ENCODE peak calls at places on chromosomes 11 and 22, in five cellular contexts. Y is HCEC 1CT; A is stimulated activated CD8-positive, alpha-beta memory T cell treated with anti-CD3 and anti-CD28 coated beads, Interleukin-4, amount 100 ng/mL, for 48 hours; B is A673; I is H4. C is an unnamed sample.

GRCh38 chr11:17810736-17811135 is 76.2 kb downstream of the KCNC1 start:
- DNase-seq in Y (no peak), A (no peak), B (no peak), I (peak), C (no peak)

GRCh38 chr11:120354779-120355178 is 18.6 kb downstream of the ARHGEF12 start:
- DNase-seq in Y (no peak), A (no peak), B (peak), I (no peak), C (no peak)

GRCh38 chr11:89487016-89487415 is 4.2 kb downstream of the NOX4 start:
- DNase-seq in Y (no peak), A (no peak), B (no peak), I (no peak), C (no peak)

GRCh38 chr22:39723899-39724351 is 153.4 kb downstream of the CACNA1I start:
- DNase-seq in Y (peak), A (no peak), B (peak), I (peak), C (no peak)

GRCh38 chr11:9895016-9895415 is 231.1 kb downstream of the SWAP70 start:
- DNase-seq in Y (peak), A (no peak), B (no peak), I (no peak), C (no peak)

GRCh38 chr11:12329169-12329568 is 48.2 kb upstream of the PARVA start:
- DNase-seq in Y (no peak), A (no peak), B (no peak), I (no peak), C (no peak)

GRCh38 chr11:60785806-60786361 is 751 bp downstream of the MS4A10 start:
- DNase-seq in Y (peak), A (no peak), B (no peak), I (no peak), C (no peak)

GRCh38 chr11:67670316-67671210 is 3.9 kb downstream of the ALDH3B2 start:
- DNase-seq in Y (no peak), A (no peak), B (no peak), I (no peak), C (no peak)

GRCh38 chr22:49027122-49027670 is 800.5 kb downstream of the BRD1 start:
- DNase-seq in Y (no peak), A (no peak), B (no peak), I (no peak), C (no peak)

GRCh38 chr22:38086942-38087341 is 3.0 kb upstream of the SLC16A8 start:
- DNase-seq in Y (no peak), A (no peak), B (no peak), I (no peak), C (no peak)

GRCh38 chr11:57426439-57426753 is 525 bp downstream of the SLC43A3 start:
- DNase-seq in Y (no peak), A (peak), B (no peak), I (no peak), C (no peak)

GRCh38 chr22:36335621-36336020 is 52.1 kb downstream of the MYH9 start:
- DNase-seq in Y (no peak), A (no peak), B (no peak), I (no peak), C (no peak)

GRCh38 chr11:92829121-92829520 is 140.3 kb upstream of the MTNR1B start:
- DNase-seq in Y (no peak), A (no peak), B (no peak), I (no peak), C (no peak)

GRCh38 chr22:35961480-35961902 is 67.1 kb downstream of the RBFOX2 start:
- DNase-seq in Y (peak), A (no peak), B (peak), I (peak), C (no peak)

GRCh38 chr11:29773656-29774264 is 243.1 kb downstream of the KCNA4 start:
- DNase-seq in Y (no peak), A (no peak), B (no peak), I (no peak), C (no peak)

GRCh38 chr11:70060611-70061293 is 17.4 kb upstream of the ANO1 start:
- DNase-seq in Y (no peak), A (no peak), B (no peak), I (no peak), C (no peak)

GRCh38 chr22:22235564-22235963 is 9.0 kb upstream of the VPREB1 start:
- DNase-seq in Y (no peak), A (peak), B (peak), I (no peak), C (no peak)

GRCh38 chr22:39820266-39820665 is 73.3 kb downstream of the ENTHD1 start:
- DNase-seq in Y (peak), A (no peak), B (peak), I (peak), C (no peak)

GRCh38 chr11:128308793-128309192 is 278.6 kb downstream of the ETS1 start:
- DNase-seq in Y (no peak), A (no peak), B (no peak), I (no peak), C (no peak)

GRCh38 chr11:3962406-3962840 is 107.0 kb downstream of the STIM1 start:
- DNase-seq in Y (peak), A (no peak), B (peak), I (no peak), C (no peak)

GRCh38 chr11:103257360-103257759 is 148.1 kb downstream of the DYNC2H1 start:
- DNase-seq in Y (peak), A (no peak), B (peak), I (peak), C (no peak)

GRCh38 chr11:41309716-41310115 is 149.7 kb downstream of the LRRC4C start:
- DNase-seq in Y (no peak), A (no peak), B (no peak), I (no peak), C (no peak)

GRCh38 chr11:17508306-17508705 is 31.7 kb upstream of the ABCC8 start:
- DNase-seq in Y (peak), A (no peak), B (no peak), I (no peak), C (no peak)

GRCh38 chr11:64742940-64743590 is 877 bp downstream of the RASGRP2 start:
- DNase-seq in Y (peak), A (peak), B (no peak), I (no peak), C (peak)

GRCh38 chr11:530960-531825 is 4.2 kb downstream of the HRAS start:
- DNase-seq in Y (no peak), A (no peak), B (no peak), I (no peak), C (no peak)

GRCh38 chr22:43255299-43255698 is 68.4 kb upstream of the TTLL12 start:
- DNase-seq in Y (no peak), A (no peak), B (no peak), I (no peak), C (no peak)

GRCh38 chr11:76668362-76669155 is 2.0 kb downstream of the LRRC32 start:
- DNase-seq in Y (no peak), A (no peak), B (no peak), I (no peak), C (no peak)

GRCh38 chr11:66996609-66997273 is 21.6 kb downstream of the C11orf86 start:
- DNase-seq in Y (no peak), A (no peak), B (no peak), I (peak), C (no peak)

GRCh38 chr11:67415501-67416304 is at the start of gene CARNS1:
- DNase-seq in Y (no peak), A (no peak), B (no peak), I (no peak), C (no peak)

GRCh38 chr22:28600546-28601143 is 79.0 kb downstream of the TTC28 start:
- DNase-seq in Y (peak), A (no peak), B (peak), I (peak), C (no peak)

GRCh38 chr11:6734616-6735015 is 37.2 kb downstream of the OR2AG2 start:
- DNase-seq in Y (peak), A (no peak), B (no peak), I (no peak), C (no peak)

GRCh38 chr11:15027011-15027410 is 46.4 kb upstream of the CALCB start:
- DNase-seq in Y (no peak), A (no peak), B (no peak), I (no peak), C (no peak)

GRCh38 chr11:37050311-37050710 is 452.3 kb upstream of the RAG2 start:
- DNase-seq in Y (no peak), A (no peak), B (no peak), I (no peak), C (no peak)

GRCh38 chr11:12787847-12788246 is 113.6 kb downstream of the TEAD1 start:
- DNase-seq in Y (peak), A (no peak), B (peak), I (peak), C (no peak)

GRCh38 chr11:105109855-105110750 is 29.5 kb downstream of the CARD18 start:
- DNase-seq in Y (no peak), A (no peak), B (peak), I (peak), C (no peak)

GRCh38 chr11:44886765-44887164 is 63.9 kb downstream of the TP53I11 start:
- DNase-seq in Y (peak), A (no peak), B (no peak), I (no peak), C (no peak)